ENCODE peak calls at places on chromosome 2, in nine cellular contexts. Q, E, C, W, K, D, J, M and I are unnamed samples.

GRCh38 chr2:230777681-230778080 is 65.0 kb downstream of the CAB39 start:
- DNase-seq in Q (no peak), E (no peak), C (no peak), W (peak; percentile 40), K (no peak), D (no peak), J (no peak), M (no peak), I (no peak)

GRCh38 chr2:64837925-64838641 is 151.1 kb upstream of the SLC1A4 start:
- DNase-seq in Q (no peak), E (no peak), C (peak; percentile 81), W (peak; percentile 44), K (no peak), D (no peak), J (no peak), M (no peak), I (no peak)

GRCh38 chr2:114008720-114009119 is 118.8 kb downstream of the ACTR3 start:
- DNase-seq in Q (no peak), E (no peak), C (no peak), W (no peak), K (no peak), D (no peak), J (no peak), M (no peak), I (no peak)

GRCh38 chr2:233462826-233463470 is 103.6 kb downstream of the USP40 start:
- DNase-seq in Q (no peak), E (no peak), C (no peak), W (no peak), K (no peak), D (no peak), J (no peak), M (no peak), I (no peak)

GRCh38 chr2:73290049-73290839 is 3.1 kb downstream of the EGR4 start:
- DNase-seq in Q (peak; percentile 65), E (no peak), C (peak; percentile 67), W (peak; percentile 52), K (no peak), D (no peak), J (peak; percentile 71), M (no peak), I (no peak)

GRCh38 chr2:172552547-172553291 is 3.2 kb upstream of the PDK1 start:
- DNase-seq in Q (no peak), E (no peak), C (peak; percentile 50), W (peak; percentile 93), K (no peak), D (peak; percentile 50), J (no peak), M (no peak), I (no peak)

GRCh38 chr2:241507430-241508239 is 749 bp downstream of the STK25 start:
- DNase-seq in Q (peak; percentile 76), E (peak; percentile 51), C (peak; percentile 68), W (peak; percentile 35), K (no peak), D (no peak), J (peak; percentile 36), M (peak; percentile 54), I (peak; percentile 88)

GRCh38 chr2:191571163-191571769 is 106.7 kb upstream of the NABP1 start:
- DNase-seq in Q (no peak), E (no peak), C (peak; percentile 84), W (peak; percentile 84), K (no peak), D (peak; percentile 45), J (peak; percentile 57), M (no peak), I (no peak)

GRCh38 chr2:48589170-48589767 is 28.4 kb upstream of the GTF2A1L start:
- DNase-seq in Q (no peak), E (no peak), C (peak; percentile 53), W (peak; percentile 68), K (no peak), D (peak; percentile 29), J (no peak), M (peak; percentile 47), I (no peak)